ENCODE peak calls at places on chromosomes 2 and 18, in eight cellular contexts. P is lung, H is kidney, K is uterus, N is fibroblast of pulmonary artery, Z is body of pancreas, O is left lung, Y is right atrium auricular region. F is an unnamed sample.

GRCh38 chr18:36650206-36650605 is 178.6 kb downstream of the TPGS2 start:
- DNase-seq in K (no peak), O (no peak), Y (no peak), Z (no peak), H (no peak), N (no peak), P (no peak), F (no peak)

GRCh38 chr2:101617188-101617587 is 80.3 kb upstream of the MAP4K4 start:
- DNase-seq in K (no peak), P (no peak), O (no peak), Y (no peak), H (no peak), N (peak), Z (no peak), F (no peak)

GRCh38 chr2:56088411-56088810 is 95.4 kb upstream of the CCDC85A start:
- DNase-seq in Z (no peak), P (no peak), H (no peak), O (no peak), Y (no peak), K (no peak), N (no peak), F (no peak)

GRCh38 chr2:108988796-108989713 is at the start of gene EDAR:
- DNase-seq in P (peak), N (peak), K (no peak), O (no peak), Z (peak), H (no peak), Y (no peak), F (no peak)

GRCh38 chr18:51092097-51092496 is 62.1 kb downstream of the SMAD4 start:
- DNase-seq in H (no peak), O (no peak), K (no peak), N (no peak), Z (no peak), P (no peak), Y (no peak), F (no peak)

GRCh38 chr2:206056286-206056685 is 29.7 kb downstream of the INO80D start:
- DNase-seq in N (no peak), Y (no peak), Z (no peak), P (no peak), K (no peak), O (no peak), H (no peak), F (no peak)

GRCh38 chr2:239381709-239382134 is 19.1 kb downstream of the HDAC4 start:
- DNase-seq in N (no peak), O (peak), K (no peak), Y (no peak), P (no peak), Z (peak), H (no peak), F (no peak)

GRCh38 chr18:77323640-77324370 is 74.2 kb downstream of the GALR1 start:
- DNase-seq in Z (no peak), H (no peak), O (no peak), N (no peak), Y (no peak), K (no peak), P (no peak), F (no peak)

GRCh38 chr2:217478831-217479435 is 523.9 kb downstream of the TNS1 start:
- DNase-seq in P (no peak), Z (no peak), N (no peak), H (no peak), K (no peak), O (no peak), Y (no peak), F (no peak)

GRCh38 chr2:29228276-29228675 is 113.1 kb downstream of the CLIP4 start:
- DNase-seq in Y (no peak), O (no peak), H (no peak), N (peak), P (no peak), K (no peak), Z (no peak), F (no peak)

GRCh38 chr2:159961005-159961404 is 101.4 kb downstream of the PLA2R1 start:
- DNase-seq in O (no peak), N (peak), K (no peak), Y (no peak), P (no peak), H (no peak), Z (no peak), F (no peak)

GRCh38 chr2:36486546-36487044 is 111.4 kb downstream of the FEZ2 start:
- DNase-seq in K (no peak), N (peak), O (no peak), P (no peak), Y (no peak), Z (no peak), H (no peak), F (no peak)

GRCh38 chr2:205390866-205391265 is 291.4 kb upstream of the NRP2 start:
- DNase-seq in P (no peak), Y (no peak), Z (no peak), H (no peak), N (no peak), O (no peak), K (no peak), F (no peak)

GRCh38 chr18:52334307-52334706 is 5.7 kb upstream of the DCC start:
- DNase-seq in Z (no peak), P (no peak), H (no peak), K (no peak), N (no peak), Y (no peak), O (no peak), F (no peak)

DNA sequence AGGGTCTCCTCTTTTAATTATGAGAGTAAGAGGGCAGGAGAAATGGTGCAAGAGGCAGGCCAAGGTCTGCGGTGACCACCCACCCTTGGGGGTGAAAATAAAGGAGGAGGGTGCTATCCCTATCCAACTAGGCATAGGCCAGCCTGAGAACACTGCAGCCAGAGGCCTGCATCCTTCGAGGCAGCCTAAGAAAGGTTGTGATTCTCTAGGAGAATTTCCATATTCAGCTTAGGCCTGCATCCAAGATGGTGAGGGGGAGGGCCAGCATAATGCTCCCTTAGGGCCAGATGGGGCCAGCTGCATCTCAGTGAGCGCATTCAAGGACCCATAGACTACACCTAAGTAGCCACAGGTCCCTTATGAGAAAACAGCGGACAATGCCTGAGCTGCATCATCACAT is 3.5 kb upstream of the UPP2 start:
- DNase-seq in P (no peak), Y (no peak), Z (no peak), H (no peak), N (no peak), O (no peak), K (no peak), F (no peak)
- TF ChIP-seq CTCF in P (no peak), Y (no peak), Z (no peak), H (no peak), N (no peak), O (no peak), K (no peak), F (no peak)

GRCh38 chr2:174772492-174772801 is 8.2 kb upstream of the CHRNA1 start:
- DNase-seq in O (no peak), Z (no peak), K (no peak), Y (no peak), N (no peak), P (no peak), H (no peak), F (no peak)

GRCh38 chr2:174771631-174772491 is 7.6 kb upstream of the CHRNA1 start:
- DNase-seq in N (peak), H (peak), O (peak), K (peak), Y (peak), P (peak), Z (peak), F (no peak)

GRCh38 chr2:174768557-174768956 is 4.3 kb upstream of the CHRNA1 start:
- DNase-seq in O (no peak), K (no peak), P (no peak), N (no peak), Y (no peak), Z (no peak), H (no peak), F (no peak)

GRCh38 chr2:174773191-174773590 is 8.9 kb upstream of the CHRNA1 start:
- DNase-seq in H (no peak), Y (no peak), N (no peak), K (no peak), P (no peak), Z (no peak), O (no peak), F (no peak)

GRCh38 chr2:174771136-174771535 is 6.9 kb upstream of the CHRNA1 start:
- DNase-seq in N (no peak), O (no peak), P (no peak), Y (no peak), Z (no peak), H (no peak), K (no peak), F (no peak)
- H3K4me3 ChIP-seq in N (no peak), O (no peak), P (no peak), Y (no peak), Z (no peak), H (no peak), K (no peak), F (no peak)

GRCh38 chr2:49616800-49617199 is 462.5 kb upstream of the FSHR start:
- DNase-seq in Y (no peak), O (no peak), Z (no peak), K (no peak), H (no peak), P (no peak), N (peak), F (peak)
- TF ChIP-seq CTCF in Y (no peak), O (no peak), Z (peak), K (no peak), H (peak), P (no peak), N (peak), F (peak)

DNA sequence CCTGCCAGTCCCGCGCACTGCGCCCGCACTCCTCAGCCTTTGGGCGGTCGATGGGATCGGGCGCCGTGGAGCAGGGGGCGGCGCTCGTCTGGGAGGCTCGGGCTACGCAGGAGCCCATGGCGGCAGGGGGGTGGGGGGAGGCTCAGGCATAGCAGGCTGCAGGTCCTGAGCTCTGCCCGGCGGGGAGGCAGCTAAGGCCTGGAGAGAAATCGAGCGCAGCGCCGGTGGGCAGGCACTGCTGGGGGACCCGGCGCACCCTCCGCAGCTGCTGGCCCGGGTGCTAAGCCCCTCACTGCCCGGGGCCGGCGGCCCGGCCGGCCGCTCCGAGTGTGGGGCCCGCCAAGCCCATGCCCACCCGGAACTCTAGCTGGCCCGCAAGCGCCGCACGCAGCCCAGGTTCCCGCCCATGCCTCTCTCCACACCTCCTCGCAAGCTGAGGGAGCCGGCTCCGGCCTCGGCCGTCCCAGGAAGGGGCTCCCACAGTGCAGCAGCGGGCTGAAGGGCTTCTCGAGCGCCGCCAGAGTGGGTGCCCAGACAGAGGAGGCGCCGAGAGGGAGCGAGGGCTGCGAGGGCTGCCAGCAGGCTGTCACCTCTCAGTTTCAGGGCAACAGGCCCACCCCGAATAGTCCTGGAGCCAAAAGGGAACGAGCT is 74.1 kb downstream of the PSMG2 start:
- DNase-seq in Y (peak), H (no peak), P (no peak), O (no peak), N (no peak), Z (no peak), K (no peak), F (no peak)
- H3K4me3 ChIP-seq in Y (no peak), H (no peak), P (no peak), O (peak), N (peak), Z (no peak), K (no peak), F (no peak)

GRCh38 chr2:187171318-187171717 is 276.7 kb downstream of the CALCRL start:
- DNase-seq in O (no peak), P (no peak), N (no peak), H (no peak), K (no peak), Y (no peak), Z (no peak), F (no peak)

GRCh38 chr2:187169108-187169713 is 278.8 kb downstream of the CALCRL start:
- DNase-seq in H (no peak), Z (no peak), K (no peak), P (no peak), O (no peak), N (peak), Y (no peak), F (no peak)

GRCh38 chr2:187177253-187177652 is 270.8 kb downstream of the CALCRL start:
- DNase-seq in K (no peak), P (no peak), O (no peak), Z (no peak), N (no peak), Y (no peak), H (peak), F (no peak)

GRCh38 chr2:187169864-187170263 is 278.2 kb downstream of the CALCRL start:
- DNase-seq in O (peak), Z (no peak), K (no peak), N (no peak), P (no peak), Y (no peak), H (no peak), F (no peak)

DNA sequence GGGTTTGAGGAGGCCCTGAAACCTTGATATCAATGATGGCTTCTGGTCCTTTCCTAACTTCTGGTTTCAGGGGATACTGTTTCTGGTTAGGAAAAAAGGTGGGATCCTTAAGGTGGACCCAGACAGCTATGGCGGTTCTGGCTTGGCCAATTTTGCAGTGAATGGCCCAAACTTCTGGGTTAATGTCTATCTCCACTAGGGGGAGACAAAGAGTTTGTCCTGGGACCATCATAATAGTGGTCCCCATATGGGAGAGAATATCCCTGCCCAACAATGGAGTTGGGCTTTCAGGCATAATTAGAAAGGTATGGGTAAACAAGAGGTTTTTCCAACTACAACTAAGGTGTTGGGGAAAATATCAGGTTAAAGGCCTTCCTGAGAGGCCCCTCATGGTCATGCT is 273.5 kb downstream of the CALCRL start:
- DNase-seq in Z (no peak), O (no peak), K (no peak), H (no peak), P (no peak), N (peak), Y (no peak), F (no peak)
- TF ChIP-seq CTCF in Z (no peak), O (no peak), K (no peak), H (no peak), P (no peak), N (peak), Y (no peak), F (peak)

GRCh38 chr2:84833481-84834150 is 47.3 kb downstream of the TRABD2A start:
- DNase-seq in Z (no peak), Y (no peak), H (no peak), P (no peak), O (no peak), N (no peak), K (no peak), F (no peak)
- H3K4me3 ChIP-seq in Z (no peak), Y (no peak), H (no peak), P (no peak), O (no peak), N (no peak), K (no peak), F (no peak)

DNA sequence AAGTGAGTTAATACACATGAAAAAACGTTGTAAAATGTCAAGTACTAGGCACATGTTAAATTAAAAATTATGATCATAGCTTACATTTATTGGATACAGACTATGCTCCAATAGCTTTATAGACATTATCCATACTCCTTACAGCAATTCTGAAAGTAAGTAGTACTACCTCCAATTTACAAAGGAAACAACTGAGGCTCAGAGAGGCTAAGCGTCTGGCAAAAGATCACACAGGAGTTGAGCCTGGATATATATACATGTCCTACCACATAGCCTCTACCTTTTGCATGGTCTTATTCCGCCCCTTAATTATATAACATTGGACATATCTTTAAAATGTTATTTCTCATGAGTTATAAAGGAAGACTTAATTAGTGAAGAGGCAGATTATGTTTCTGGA is 127.3 kb downstream of the CSRNP3 start:
- DNase-seq in P (no peak), Z (no peak), N (no peak), K (no peak), O (no peak), H (no peak), Y (no peak), F (no peak)
- TF ChIP-seq CTCF in P (no peak), Z (no peak), N (no peak), K (no peak), O (no peak), H (no peak), Y (no peak), F (no peak)

GRCh38 chr2:120346667-120347358 is 877 bp downstream of the INHBB start:
- DNase-seq in Z (no peak), Y (no peak), K (no peak), O (no peak), N (peak), P (no peak), H (peak), F (no peak)
- H3K4me3 ChIP-seq in Z (no peak), Y (peak), K (peak), O (peak), N (peak), P (peak), H (peak), F (peak)

F was measured in LNCaP clone FGC.